ENCODE peak calls at places on chromosomes 6 and 20, in four cellular contexts. G is iPS-NIHi11, R is osteoblast, D is amniotic stem cell. O is an unnamed sample.

GRCh38 chr6:96608074-96608473 is 45.1 kb downstream of the FHL5 start:
- DNase-seq in R (no peak), D (no peak), G (no peak), O (no peak)

GRCh38 chr6:169933839-169934698 is 182.6 kb downstream of the ERMARD start:
- DNase-seq in R (no peak), G (no peak), D (no peak), O (no peak)

GRCh38 chr6:113352029-113352801 is 504.9 kb upstream of the MARCKS start:
- DNase-seq in G (no peak), D (peak; percentile 44), R (peak; percentile 27), O (no peak)

GRCh38 chr6:18352842-18353241 is 34.3 kb upstream of the RNF144B start:
- DNase-seq in D (no peak), G (no peak), R (no peak), O (no peak)

GRCh38 chr6:137423444-137424168 is 70.6 kb downstream of the OLIG3 start:
- DNase-seq in D (no peak), G (peak; percentile 78), R (no peak), O (peak; percentile 65)

GRCh38 chr20:51533291-51534172 is 9.0 kb downstream of the NFATC2 start:
- DNase-seq in D (no peak), R (peak; percentile 85), G (no peak), O (no peak)

GRCh38 chr20:33688938-33689424 is 2.8 kb upstream of the E2F1 start:
- DNase-seq in G (no peak), R (peak; percentile 53), D (no peak), O (no peak)

GRCh38 chr6:134421496-134421895 is 103.6 kb upstream of the SGK1 start:
- DNase-seq in D (peak; percentile 11), G (no peak), R (peak; percentile 48), O (no peak)

GRCh38 chr6:169984181-169985120 is 233.0 kb downstream of the ERMARD start:
- DNase-seq in D (no peak), G (no peak), R (no peak), O (no peak)

GRCh38 chr20:62473717-62474584 is 1.8 kb downstream of the GATA5 start:
- DNase-seq in R (peak; percentile 83), G (peak; percentile 72), D (no peak), O (no peak)

GRCh38 chr6:55528624-55529023 is 50.4 kb downstream of the HMGCLL1 start:
- DNase-seq in R (no peak), D (peak; percentile 6), G (peak; percentile 21), O (peak; percentile 39)

GRCh38 chr6:6834356-6835342 is 246.1 kb downstream of the LY86 start:
- DNase-seq in G (peak; percentile 44), D (no peak), R (no peak), O (peak; percentile 7)

GRCh38 chr20:32619586-32619985 is 34.5 kb upstream of the NOL4L start:
- DNase-seq in G (no peak), D (no peak), R (peak; percentile 37), O (no peak)

GRCh38 chr6:160042014-160042773 is 73.3 kb downstream of the IGF2R start:
- DNase-seq in R (peak; percentile 73), G (no peak), D (no peak), O (no peak)

GRCh38 chr20:11235058-11235457 is 561.3 kb upstream of the JAG1 start:
- DNase-seq in G (peak; percentile 45), R (peak; percentile 82), D (no peak), O (no peak)

O was measured in OCI-LY7.